ENCODE peak calls at places on chromosomes 1 and 21, in four cellular contexts. One of them, this sample, is unnamed.

GRCh38 chr1:92691937-92692336 is 93.0 kb downstream of the EVI5 start:
- DNase-seq in H1: no peak
- DNase-seq in GM12891: peak; percentile 12
- DNase-seq in K562: no peak
- DNase-seq in this sample: no peak

GRCh38 chr1:73065585-73065984 is 783.2 kb upstream of the NEGR1 start:
- DNase-seq in H1: no peak
- DNase-seq in GM12891: no peak
- DNase-seq in K562: no peak
- DNase-seq in this sample: no peak

GRCh38 chr1:65264197-65264929 is 45.0 kb upstream of the DNAJC6 start:
- DNase-seq in H1: peak; percentile 81
- DNase-seq in GM12891: no peak
- DNase-seq in K562: no peak
- DNase-seq in this sample: no peak

GRCh38 chr1:37501661-37502060 is 12.9 kb downstream of the MEAF6 start:
- DNase-seq in H1: no peak
- DNase-seq in GM12891: no peak
- DNase-seq in K562: no peak
- DNase-seq in this sample: no peak

GRCh38 chr1:236686815-236687160 is 489 bp downstream of the ACTN2 start:
- DNase-seq in H1: no peak
- DNase-seq in GM12891: no peak
- DNase-seq in K562: no peak
- DNase-seq in this sample: no peak

GRCh38 chr1:221118176-221118937 is 239.1 kb downstream of the HLX start:
- DNase-seq in H1: no peak
- DNase-seq in GM12891: no peak
- DNase-seq in K562: no peak
- DNase-seq in this sample: no peak

GRCh38 chr1:99685516-99686180 is 39.7 kb downstream of the PALMD start:
- DNase-seq in H1: peak; percentile 68
- DNase-seq in GM12891: peak; percentile 10
- DNase-seq in K562: peak; percentile 48
- DNase-seq in this sample: peak; percentile 5

GRCh38 chr1:218460367-218460766 is 115.2 kb downstream of the TGFB2 start:
- DNase-seq in H1: peak; percentile 47
- DNase-seq in GM12891: no peak
- DNase-seq in K562: no peak
- DNase-seq in this sample: no peak

GRCh38 chr1:52123622-52124021 is 18.3 kb upstream of the ZFYVE9 start:
- DNase-seq in H1: no peak
- DNase-seq in GM12891: no peak
- DNase-seq in K562: no peak
- DNase-seq in this sample: no peak

GRCh38 chr1:16026723-16027484 is 5.1 kb downstream of the CLCNKA start:
- DNase-seq in H1: peak; percentile 97
- DNase-seq in GM12891: no peak
- DNase-seq in K562: peak; percentile 88
- DNase-seq in this sample: no peak

GRCh38 chr1:77316006-77316405 is 34.2 kb downstream of the AK5 start:
- DNase-seq in H1: no peak
- DNase-seq in GM12891: no peak
- DNase-seq in K562: no peak
- DNase-seq in this sample: no peak

GRCh38 chr1:170494369-170494768 is 37.6 kb upstream of the GORAB start:
- DNase-seq in H1: no peak
- DNase-seq in GM12891: no peak
- DNase-seq in K562: no peak
- DNase-seq in this sample: no peak

GRCh38 chr21:41720250-41720649 is 46.6 kb downstream of the RIPK4 start:
- DNase-seq in H1: no peak
- DNase-seq in GM12891: no peak
- DNase-seq in K562: no peak
- DNase-seq in this sample: no peak

GRCh38 chr1:228868731-228869024 is 133.4 kb downstream of the RHOU start:
- DNase-seq in H1: peak; percentile 28
- DNase-seq in GM12891: no peak
- DNase-seq in K562: no peak
- DNase-seq in this sample: no peak

GRCh38 chr1:109361649-109362048 is 36.1 kb downstream of the SORT1 start:
- DNase-seq in H1: no peak
- DNase-seq in GM12891: no peak
- DNase-seq in K562: no peak
- DNase-seq in this sample: no peak

GRCh38 chr21:44919913-44920693 is 596 bp downstream of the ITGB2 start:
- DNase-seq in H1: no peak
- DNase-seq in GM12891: no peak
- DNase-seq in K562: no peak
- DNase-seq in this sample: no peak

GRCh38 chr1:109193653-109194590 is 19.8 kb upstream of the SARS1 start:
- DNase-seq in H1: peak; percentile 92
- DNase-seq in GM12891: peak; percentile 58
- DNase-seq in K562: peak; percentile 87
- DNase-seq in this sample: peak; percentile 54

GRCh38 chr1:63794354-63794753 is 20.5 kb downstream of the ROR1 start:
- DNase-seq in H1: no peak
- DNase-seq in GM12891: no peak
- DNase-seq in K562: no peak
- DNase-seq in this sample: no peak

GRCh38 chr1:67832737-67833594 is at the start of gene GNG12:
- DNase-seq in H1: peak; percentile 88
- DNase-seq in GM12891: peak; percentile 37
- DNase-seq in K562: peak; percentile 69
- DNase-seq in this sample: peak; percentile 23

GRCh38 chr1:20823879-20824278 is 36.8 kb upstream of the HP1BP3 start:
- DNase-seq in H1: no peak
- DNase-seq in GM12891: no peak
- DNase-seq in K562: no peak
- DNase-seq in this sample: no peak

GRCh38 chr1:1344672-1345361 is 4.4 kb downstream of the DVL1 start:
- DNase-seq in H1: peak; percentile 67
- DNase-seq in GM12891: no peak
- DNase-seq in K562: peak; percentile 61
- DNase-seq in this sample: no peak

GRCh38 chr1:246726881-246727280 is 2.7 kb downstream of the SCCPDH start:
- DNase-seq in H1: no peak
- DNase-seq in GM12891: no peak
- DNase-seq in K562: no peak
- DNase-seq in this sample: no peak

GRCh38 chr1:197096137-197096536 is 29.1 kb upstream of the F13B start:
- DNase-seq in H1: no peak
- DNase-seq in GM12891: no peak
- DNase-seq in K562: peak; percentile 47
- DNase-seq in this sample: no peak

GRCh38 chr1:6599141-6599975 is 3.3 kb downstream of the KLHL21 start:
- DNase-seq in H1: no peak
- DNase-seq in GM12891: no peak
- DNase-seq in K562: no peak
- DNase-seq in this sample: no peak

GRCh38 chr1:61851849-61852692 is 109.8 kb downstream of the PATJ start:
- DNase-seq in H1: no peak
- DNase-seq in GM12891: no peak
- DNase-seq in K562: peak; percentile 31
- DNase-seq in this sample: no peak

GRCh38 chr1:201539561-201540404 is 856 bp downstream of the NAV1 start:
- DNase-seq in H1: peak; percentile 71
- DNase-seq in GM12891: no peak
- DNase-seq in K562: peak; percentile 44
- DNase-seq in this sample: no peak

GRCh38 chr1:225768662-225769426 is 8.8 kb upstream of the SRP9 start:
- DNase-seq in H1: peak; percentile 37
- DNase-seq in GM12891: no peak
- DNase-seq in K562: peak; percentile 75
- DNase-seq in this sample: no peak

GRCh38 chr1:15260418-15261154 is 13.6 kb downstream of the FHAD1 start:
- DNase-seq in H1: peak; percentile 24
- DNase-seq in GM12891: no peak
- DNase-seq in K562: peak; percentile 62
- DNase-seq in this sample: no peak

GRCh38 chr1:54931275-54931805 is 44.3 kb upstream of the DHCR24 start:
- DNase-seq in H1: no peak
- DNase-seq in GM12891: no peak
- DNase-seq in K562: no peak
- DNase-seq in this sample: no peak

GRCh38 chr1:58363639-58364038 is 182.9 kb downstream of the OMA1 start:
- DNase-seq in H1: no peak
- DNase-seq in GM12891: no peak
- DNase-seq in K562: no peak
- DNase-seq in this sample: peak; percentile 1

GRCh38 chr1:3598522-3599285 is 12.6 kb downstream of the MEGF6 start:
- DNase-seq in H1: no peak
- DNase-seq in GM12891: no peak
- DNase-seq in K562: no peak
- DNase-seq in this sample: no peak

GRCh38 chr1:170664283-170664827 is 424 bp downstream of the PRRX1 start:
- DNase-seq in H1: peak; percentile 80
- DNase-seq in GM12891: no peak
- DNase-seq in K562: no peak
- DNase-seq in this sample: no peak

DNA sequence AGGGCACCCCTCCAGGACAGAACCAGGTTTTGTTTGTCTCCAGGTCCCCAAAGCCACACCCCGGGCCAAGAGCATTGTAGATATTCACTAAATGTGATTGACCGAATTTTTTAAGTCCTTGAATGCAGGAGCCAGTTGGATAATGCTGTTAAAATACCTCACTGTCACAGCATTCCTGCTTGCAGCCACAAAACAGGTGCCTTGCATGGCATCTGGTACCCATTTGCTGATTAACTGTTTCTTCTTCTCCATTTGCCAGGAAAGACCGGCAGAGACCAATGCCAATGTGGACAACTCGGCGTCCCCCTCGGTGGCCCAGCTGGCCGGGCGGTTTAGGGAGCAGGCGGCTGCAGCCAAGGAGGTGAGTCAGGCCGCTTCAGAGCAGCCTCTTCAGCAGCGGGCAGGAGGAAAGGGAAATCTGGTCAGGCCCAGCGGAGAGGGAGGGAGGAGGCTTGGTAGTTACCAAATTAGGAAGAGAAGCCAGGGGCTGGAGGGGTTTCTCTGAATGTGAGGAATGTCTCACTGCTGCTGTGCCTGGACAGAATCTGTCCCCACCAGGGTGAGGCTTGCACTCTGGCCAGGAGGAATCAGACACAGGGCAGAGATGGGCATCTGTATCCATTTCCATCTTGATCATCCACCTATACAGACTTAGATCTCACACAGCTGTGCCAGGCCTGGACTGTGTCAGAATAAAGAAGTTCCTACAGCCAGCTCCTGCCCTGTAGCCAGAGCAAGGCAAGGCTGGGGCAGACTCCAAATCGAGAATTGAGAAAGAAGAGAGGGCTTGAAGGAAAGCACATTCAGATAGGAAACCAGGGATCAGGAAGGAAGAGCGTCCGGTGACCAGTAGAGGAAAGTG is 37.9 kb upstream of the MPZL1 start:
- DNase-seq in H1: peak; percentile 73
- DNase-seq in GM12891: no peak
- DNase-seq in K562: no peak
- DNase-seq in this sample: no peak
- TF ChIP-seq TAF1 in H1: no peak
- TF ChIP-seq TAF1 in GM12891: no peak
- TF ChIP-seq TAF1 in K562: no peak
- TF ChIP-seq TAF1 in this sample: no peak

DNA sequence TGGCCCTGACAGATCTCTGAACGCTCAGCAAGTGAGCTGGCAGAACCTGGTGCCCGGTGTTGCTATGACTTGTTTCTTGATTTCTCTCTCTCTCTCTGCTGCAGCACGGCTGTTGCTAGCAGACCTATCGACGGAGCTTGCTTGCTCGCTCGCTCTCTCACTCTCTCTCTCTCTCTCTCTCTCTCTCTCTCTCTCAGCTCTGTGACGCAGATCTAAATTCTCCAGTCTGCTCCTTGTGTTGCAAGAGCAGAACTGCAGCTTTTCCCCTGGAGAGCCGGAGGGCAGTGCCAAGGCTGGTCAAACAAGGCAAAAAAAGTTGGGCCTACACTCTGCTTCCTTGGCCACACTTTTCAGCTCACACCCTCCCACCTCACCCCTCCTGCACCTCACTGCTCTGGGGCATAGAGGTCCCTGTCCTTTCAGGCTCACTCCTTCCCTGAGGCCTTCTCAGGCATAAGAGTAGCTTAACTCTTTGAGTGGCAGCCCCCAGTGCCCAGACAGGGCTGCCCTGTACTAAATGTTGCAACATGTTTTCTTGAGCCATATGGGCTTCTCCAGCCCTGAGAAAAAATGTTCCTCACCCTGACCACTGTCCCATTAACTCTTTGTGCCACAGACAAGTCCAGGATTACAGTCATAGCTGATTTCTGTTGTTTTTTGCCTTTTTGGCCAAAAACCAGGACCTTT is 72.2 kb downstream of the CD46 start:
- DNase-seq in H1: peak; percentile 54
- DNase-seq in GM12891: no peak
- DNase-seq in K562: no peak
- DNase-seq in this sample: no peak
- TF ChIP-seq POLR2A in H1: no peak
- TF ChIP-seq POLR2A in GM12891: peak; percentile 84
- TF ChIP-seq POLR2A in K562: no peak
- TF ChIP-seq POLR2A in this sample: peak; percentile 67

DNA sequence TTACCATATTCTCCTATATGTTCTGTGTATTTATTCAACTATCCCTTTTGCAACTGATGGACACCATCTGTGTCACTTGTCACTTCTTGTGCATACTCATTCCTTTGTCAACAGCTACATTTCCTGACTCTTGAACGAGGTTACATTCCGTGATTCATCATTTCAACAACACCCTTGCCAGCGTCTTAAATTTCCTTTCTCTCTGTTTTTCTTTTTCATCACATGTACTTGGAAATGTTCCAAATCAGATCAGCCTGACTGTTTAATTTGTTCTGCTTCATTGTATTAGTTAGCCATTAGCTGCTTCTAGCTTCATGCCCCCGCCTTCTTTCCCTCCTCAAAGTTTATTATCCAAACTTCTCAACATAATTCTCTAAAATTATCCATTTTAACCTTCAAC is 173.0 kb downstream of the ADGRL4 start:
- DNase-seq in H1: no peak
- DNase-seq in GM12891: no peak
- DNase-seq in K562: no peak
- DNase-seq in this sample: no peak
- TF ChIP-seq POLR2AphosphoS5 in H1: no peak
- TF ChIP-seq POLR2AphosphoS5 in GM12891: no peak
- TF ChIP-seq POLR2AphosphoS5 in K562: no peak
- TF ChIP-seq POLR2AphosphoS5 in this sample: no peak

GRCh38 chr1:94079056-94079990 is 41.6 kb downstream of the ABCA4 start:
- DNase-seq in H1: no peak
- DNase-seq in GM12891: no peak
- DNase-seq in K562: no peak
- DNase-seq in this sample: no peak

GRCh38 chr1:94084085-94084484 is 36.9 kb downstream of the ABCA4 start:
- DNase-seq in H1: no peak
- DNase-seq in GM12891: no peak
- DNase-seq in K562: no peak
- DNase-seq in this sample: no peak

GRCh38 chr1:94083653-94084052 is 37.3 kb downstream of the ABCA4 start:
- DNase-seq in H1: no peak
- DNase-seq in GM12891: no peak
- DNase-seq in K562: no peak
- DNase-seq in this sample: no peak

GRCh38 chr1:94079991-94080388 is 41.0 kb downstream of the ABCA4 start:
- DNase-seq in H1: no peak
- DNase-seq in GM12891: no peak
- DNase-seq in K562: no peak
- DNase-seq in this sample: no peak

GRCh38 chr1:94081566-94082344 is 39.2 kb downstream of the ABCA4 start:
- DNase-seq in H1: no peak
- DNase-seq in GM12891: no peak
- DNase-seq in K562: no peak
- DNase-seq in this sample: no peak
- TF ChIP-seq TAF1 in H1: no peak
- TF ChIP-seq TAF1 in GM12891: no peak
- TF ChIP-seq TAF1 in K562: no peak
- TF ChIP-seq TAF1 in this sample: no peak